ENCODE peak calls at places on chromosomes 1 and 21, in seven cellular contexts. K is GM23338, G is Calu3, X is mucosa of descending colon, S is psoas muscle, M is H9, P is GM13976. U is an unnamed sample.

GRCh38 chr1:33261344-33261743 is 5.1 kb downstream of the ZNF362 start:
- DNase-seq in K (no peak), G (no peak), X (no peak), S (no peak), M (no peak), P (no peak), U (no peak)

GRCh38 chr1:67201891-67202290 is 35.6 kb downstream of the IL23R start:
- DNase-seq in K (no peak), G (no peak), X (no peak), S (no peak), M (no peak), P (no peak), U (no peak)

GRCh38 chr1:201255470-201256362 is 27.6 kb upstream of the PKP1 start:
- DNase-seq in K (no peak), G (no peak), X (no peak), S (no peak), M (no peak), P (peak; percentile 15), U (no peak)

GRCh38 chr1:66505671-66506392 is 28.1 kb upstream of the SGIP1 start:
- DNase-seq in K (no peak), G (no peak), X (no peak), S (no peak), M (no peak), P (no peak), U (no peak)

GRCh38 chr1:25651824-25652741 is 35.5 kb downstream of the MAN1C1 start:
- DNase-seq in K (no peak), G (no peak), X (no peak), S (peak; percentile 82), M (peak; percentile 17), P (no peak), U (no peak)

GRCh38 chr1:102661481-102661880 is 446.8 kb downstream of the COL11A1 start:
- DNase-seq in K (no peak), G (no peak), X (no peak), S (no peak), M (no peak), P (no peak), U (no peak)

GRCh38 chr1:238664139-238664538 is 722.2 kb upstream of the CHRM3 start:
- DNase-seq in K (no peak), G (no peak), X (no peak), S (no peak), M (no peak), P (no peak), U (no peak)

GRCh38 chr1:167541610-167542009 is 12.0 kb downstream of the CREG1 start:
- DNase-seq in K (no peak), G (no peak), X (no peak), S (no peak), M (no peak), P (no peak), U (no peak)

GRCh38 chr1:114490235-114490634 is 20.8 kb downstream of the TRIM33 start:
- DNase-seq in K (no peak), G (no peak), X (no peak), S (no peak), M (no peak), P (no peak), U (no peak)

GRCh38 chr1:116741781-116742565 is 12.3 kb upstream of the CD2 start:
- DNase-seq in K (no peak), G (no peak), X (no peak), S (no peak), M (no peak), P (no peak), U (no peak)

GRCh38 chr21:45341779-45342178 is 54.1 kb upstream of the POFUT2 start:
- DNase-seq in K (no peak), G (no peak), X (no peak), S (no peak), M (no peak), P (no peak), U (no peak)

GRCh38 chr1:81125672-81126071 is 675.1 kb upstream of the ADGRL2 start:
- DNase-seq in K (no peak), G (no peak), X (no peak), S (no peak), M (no peak), P (no peak), U (no peak)

GRCh38 chr21:45412909-45413581 is 8.1 kb downstream of the COL18A1 start:
- DNase-seq in K (no peak), G (no peak), X (no peak), S (peak; percentile 41), M (no peak), P (no peak), U (no peak)

GRCh38 chr1:219385786-219386427 is 212.2 kb downstream of the LYPLAL1 start:
- DNase-seq in K (peak; percentile 85), G (peak; percentile 84), X (peak; percentile 33), S (no peak), M (peak; percentile 73), P (peak; percentile 41), U (peak; percentile 50)

GRCh38 chr1:47477595-47478080 is 39.8 kb downstream of the FOXD2 start:
- DNase-seq in K (no peak), G (peak; percentile 14), X (peak; percentile 90), S (no peak), M (no peak), P (no peak), U (no peak)

GRCh38 chr1:35449334-35450008 is 107.7 kb downstream of the KIAA0319L start:
- DNase-seq in K (no peak), G (no peak), X (no peak), S (no peak), M (no peak), P (no peak), U (no peak)

GRCh38 chr1:87329051-87329755 is 523 bp downstream of the LMO4 start:
- DNase-seq in K (peak; percentile 64), G (peak; percentile 37), X (peak; percentile 57), S (peak; percentile 71), M (peak; percentile 40), P (peak; percentile 58), U (peak; percentile 35)

GRCh38 chr1:202575906-202576653 is 134.2 kb downstream of the SYT2 start:
- DNase-seq in K (no peak), G (no peak), X (no peak), S (no peak), M (no peak), P (no peak), U (no peak)

GRCh38 chr21:42997053-42997452 is 22.7 kb downstream of the PKNOX1 start:
- DNase-seq in K (no peak), G (no peak), X (peak; percentile 25), S (no peak), M (no peak), P (no peak), U (no peak)

GRCh38 chr1:58650141-58650540 is 49.7 kb downstream of the MYSM1 start:
- DNase-seq in K (no peak), G (no peak), X (no peak), S (no peak), M (no peak), P (no peak), U (no peak)

GRCh38 chr21:25313891-25314646 is 293.2 kb downstream of the MRPL39 start:
- DNase-seq in K (no peak), G (no peak), X (no peak), S (no peak), M (no peak), P (no peak), U (no peak)

GRCh38 chr1:39409055-39409816 is 82.2 kb upstream of the BMP8A start:
- DNase-seq in K (peak; percentile 82), G (no peak), X (peak; percentile 52), S (peak; percentile 58), M (peak; percentile 78), P (no peak), U (no peak)

GRCh38 chr1:119080586-119080985 is 59.9 kb downstream of the WARS2 start:
- DNase-seq in K (peak; percentile 60), G (peak; percentile 25), X (no peak), S (no peak), M (peak; percentile 40), P (no peak), U (no peak)

GRCh38 chr1:48675251-48675650 is 101.4 kb downstream of the BEND5 start:
- DNase-seq in K (no peak), G (no peak), X (no peak), S (no peak), M (no peak), P (no peak), U (no peak)

GRCh38 chr1:5658340-5659316 is 333.6 kb downstream of the NPHP4 start:
- DNase-seq in K (no peak), G (no peak), X (peak; percentile 53), S (no peak), M (peak; percentile 67), P (no peak), U (no peak)

GRCh38 chr21:35048183-35048601 is 910 bp downstream of the RUNX1 start:
- DNase-seq in K (no peak), G (peak; percentile 14), X (no peak), S (peak; percentile 90), M (no peak), P (no peak), U (no peak)

GRCh38 chr1:226764533-226764932 is 25.5 kb upstream of the ITPKB start:
- DNase-seq in K (no peak), G (no peak), X (no peak), S (no peak), M (no peak), P (peak; percentile 42), U (peak; percentile 48)

GRCh38 chr1:198929961-198930599 is 291.2 kb downstream of the PTPRC start:
- DNase-seq in K (peak; percentile 17), G (no peak), X (no peak), S (no peak), M (no peak), P (no peak), U (no peak)

GRCh38 chr1:7640920-7641319 is 130.2 kb upstream of the VAMP3 start:
- DNase-seq in K (no peak), G (no peak), X (no peak), S (no peak), M (no peak), P (no peak), U (no peak)
- TF ChIP-seq CTCF in K (no peak), G (no peak), X (no peak), S (no peak), M (no peak), P (no peak), U (no peak)

GRCh38 chr21:40555129-40555528 is 291.8 kb downstream of the DSCAM start:
- DNase-seq in K (no peak), G (no peak), X (no peak), S (no peak), M (no peak), P (no peak), U (no peak)
- TF ChIP-seq CTCF in K (no peak), G (no peak), X (no peak), S (no peak), M (no peak), P (no peak), U (no peak)

DNA sequence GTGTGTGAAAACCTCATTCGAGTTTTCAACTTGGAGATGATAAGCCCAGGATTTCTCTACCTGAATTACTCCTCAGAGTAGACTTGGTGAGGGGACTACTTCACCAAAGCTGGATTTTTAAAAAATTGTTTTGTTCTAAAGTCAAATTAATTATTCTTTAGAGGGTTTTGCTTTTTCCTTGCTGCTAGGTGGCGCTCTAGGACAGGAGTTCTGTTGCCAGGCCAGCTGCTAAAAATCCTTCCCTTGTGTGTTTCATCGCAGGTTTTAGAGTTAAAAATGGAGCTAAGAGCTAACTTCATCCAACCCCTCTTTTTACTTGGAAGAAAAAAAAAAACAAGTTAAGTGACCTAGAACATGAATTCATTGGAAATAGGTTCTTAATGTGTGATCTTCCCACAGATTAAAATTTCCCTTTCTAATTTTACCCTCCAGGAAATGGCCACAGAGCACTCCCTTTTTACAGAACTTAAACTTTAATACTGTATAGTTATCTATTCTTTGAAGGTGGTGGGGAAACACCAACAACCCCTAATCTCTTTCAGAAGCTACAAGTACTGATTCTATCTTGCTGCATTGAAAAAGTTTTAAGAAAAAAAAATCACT is 36.7 kb upstream of the FAM163A start:
- DNase-seq in K (peak; percentile 78), G (peak; percentile 77), X (peak; percentile 54), S (peak; percentile 46), M (peak; percentile 38), P (peak; percentile 54), U (peak; percentile 51)
- TF ChIP-seq CTCF in K (peak; percentile 95), G (peak; percentile 82), X (peak; percentile 28), S (peak; percentile 69), M (peak; percentile 90), P (peak; percentile 59), U (peak; percentile 70)

GRCh38 chr1:31155216-31155806 is 84.4 kb downstream of the NKAIN1 start:
- DNase-seq in K (peak; percentile 87), G (peak; percentile 77), X (peak; percentile 79), S (peak; percentile 79), M (peak; percentile 80), P (peak; percentile 83), U (peak; percentile 80)
- TF ChIP-seq CTCF in K (no peak), G (peak; percentile 43), X (no peak), S (peak; percentile 31), M (peak; percentile 29), P (peak; percentile 23), U (no peak)